ENCODE peak calls at places on chromosomes 16 and 17, in four cellular contexts. One of them, this sample, is unnamed.

GRCh38 chr16:80526418-80527061 is 14.3 kb upstream of the DYNLRB2 start:
- DNase-seq in HEK293T: peak
- DNase-seq in HepG2: peak
- DNase-seq in K562: peak
- DNase-seq in this sample: no peak

GRCh38 chr16:72285324-72285723 is 113.4 kb upstream of the PMFBP1 start:
- DNase-seq in K562: no peak
- DNase-seq in HepG2: no peak
- DNase-seq in HEK293T: no peak
- DNase-seq in this sample: no peak

GRCh38 chr17:2453325-2453724 is 52.5 kb upstream of the MNT start:
- DNase-seq in K562: no peak
- DNase-seq in HEK293T: no peak
- DNase-seq in HepG2: no peak
- DNase-seq in this sample: no peak

GRCh38 chr17:75181608-75182318 is 996 bp downstream of the SUMO2 start:
- DNase-seq in HepG2: no peak
- DNase-seq in K562: peak
- DNase-seq in HEK293T: no peak
- DNase-seq in this sample: no peak

GRCh38 chr17:70855401-70856054 is 686.2 kb downstream of the KCNJ2 start:
- DNase-seq in K562: no peak
- DNase-seq in HEK293T: peak
- DNase-seq in HepG2: no peak
- DNase-seq in this sample: no peak

GRCh38 chr16:80046848-80047247 is 446.3 kb upstream of the MAF start:
- DNase-seq in HepG2: no peak
- DNase-seq in K562: no peak
- DNase-seq in HEK293T: no peak
- DNase-seq in this sample: no peak

GRCh38 chr17:79705674-79706073 is 25.1 kb upstream of the ENPP7 start:
- DNase-seq in HepG2: no peak
- DNase-seq in K562: no peak
- DNase-seq in HEK293T: no peak
- DNase-seq in this sample: no peak

GRCh38 chr16:57801098-57801855 is 1.0 kb downstream of the KIFC3 start:
- DNase-seq in HEK293T: no peak
- DNase-seq in HepG2: no peak
- DNase-seq in K562: no peak
- DNase-seq in this sample: no peak

GRCh38 chr16:1188781-1189189 is 35.9 kb downstream of the CACNA1H start:
- DNase-seq in HepG2: no peak
- DNase-seq in K562: peak
- DNase-seq in HEK293T: peak
- DNase-seq in this sample: no peak

GRCh38 chr17:4412933-4413831 is 20.6 kb upstream of the SPNS3 start:
- DNase-seq in K562: peak
- DNase-seq in HEK293T: peak
- DNase-seq in HepG2: peak
- DNase-seq in this sample: peak

GRCh38 chr17:78359216-78359935 is 501 bp downstream of the SOCS3 start:
- DNase-seq in HEK293T: no peak
- DNase-seq in K562: peak
- DNase-seq in HepG2: no peak
- DNase-seq in this sample: no peak

GRCh38 chr17:1800240-1800639 is 29.5 kb downstream of the SMYD4 start:
- DNase-seq in K562: no peak
- DNase-seq in HEK293T: no peak
- DNase-seq in HepG2: no peak
- DNase-seq in this sample: no peak

GRCh38 chr16:11094075-11094593 is 149.8 kb downstream of the CLEC16A start:
- DNase-seq in HepG2: no peak
- DNase-seq in K562: peak
- DNase-seq in HEK293T: no peak
- DNase-seq in this sample: peak

GRCh38 chr16:12146966-12147365 is 170.4 kb downstream of the SNX29 start:
- DNase-seq in HEK293T: no peak
- DNase-seq in K562: no peak
- DNase-seq in HepG2: no peak
- DNase-seq in this sample: no peak

GRCh38 chr17:14297161-14297851 is 3.6 kb upstream of the HS3ST3B1 start:
- DNase-seq in HEK293T: peak
- DNase-seq in K562: no peak
- DNase-seq in HepG2: peak
- DNase-seq in this sample: no peak

GRCh38 chr16:48559462-48560211 is 50.3 kb downstream of the N4BP1 start:
- DNase-seq in HEK293T: no peak
- DNase-seq in HepG2: no peak
- DNase-seq in K562: no peak
- DNase-seq in this sample: no peak

GRCh38 chr17:1312261-1312870 is 32.9 kb downstream of the TRARG1 start:
- DNase-seq in HEK293T: peak
- DNase-seq in HepG2: peak
- DNase-seq in K562: peak
- DNase-seq in this sample: no peak

GRCh38 chr17:27354051-27354490 is 60.2 kb downstream of the WSB1 start:
- DNase-seq in HEK293T: no peak
- DNase-seq in K562: no peak
- DNase-seq in HepG2: no peak
- DNase-seq in this sample: no peak

GRCh38 chr17:59331929-59332889 is 754 bp downstream of the YPEL2 start:
- DNase-seq in K562: no peak
- DNase-seq in HEK293T: peak
- DNase-seq in HepG2: no peak
- DNase-seq in this sample: no peak

GRCh38 chr16:87203060-87203656 is 114.0 kb downstream of the C16orf95 start:
- DNase-seq in K562: peak
- DNase-seq in HepG2: peak
- DNase-seq in HEK293T: peak
- DNase-seq in this sample: no peak

GRCh38 chr17:78351449-78352006 is 8.3 kb downstream of the SOCS3 start:
- DNase-seq in K562: no peak
- DNase-seq in HEK293T: no peak
- DNase-seq in HepG2: peak
- DNase-seq in this sample: no peak

GRCh38 chr16:11034481-11034931 is 90.1 kb downstream of the CLEC16A start:
- DNase-seq in HepG2: no peak
- DNase-seq in HEK293T: no peak
- DNase-seq in K562: no peak
- DNase-seq in this sample: no peak

GRCh38 chr16:77700846-77701245 is 21.5 kb upstream of the NUDT7 start:
- DNase-seq in K562: no peak
- DNase-seq in HEK293T: no peak
- DNase-seq in HepG2: no peak
- DNase-seq in this sample: no peak

GRCh38 chr17:80807014-80807413 is 184.6 kb upstream of the CHMP6 start:
- DNase-seq in HepG2: no peak
- DNase-seq in K562: no peak
- DNase-seq in HEK293T: no peak
- DNase-seq in this sample: no peak

GRCh38 chr17:76714822-76715461 is 4.2 kb upstream of the MXRA7 start:
- DNase-seq in HepG2: no peak
- DNase-seq in K562: peak
- DNase-seq in HEK293T: no peak
- DNase-seq in this sample: no peak

GRCh38 chr17:9021985-9022552 is 759 bp downstream of the NTN1 start:
- DNase-seq in HepG2: no peak
- DNase-seq in K562: no peak
- DNase-seq in HEK293T: peak
- DNase-seq in this sample: no peak

GRCh38 chr17:55641559-55642160 is 81.0 kb downstream of the TMEM100 start:
- DNase-seq in HepG2: peak
- DNase-seq in K562: peak
- DNase-seq in HEK293T: peak
- DNase-seq in this sample: no peak

GRCh38 chr17:73600103-73600871 is 44.0 kb downstream of the SDK2 start:
- DNase-seq in HEK293T: no peak
- DNase-seq in HepG2: no peak
- DNase-seq in K562: no peak
- DNase-seq in this sample: no peak

GRCh38 chr16:24117680-24118079 is 138.5 kb upstream of the CACNG3 start:
- DNase-seq in HEK293T: no peak
- DNase-seq in K562: no peak
- DNase-seq in HepG2: no peak
- DNase-seq in this sample: no peak

GRCh38 chr17:29383687-29384086 is 6.5 kb upstream of the TAOK1 start:
- DNase-seq in K562: no peak
- DNase-seq in HEK293T: no peak
- DNase-seq in HepG2: no peak
- DNase-seq in this sample: no peak

GRCh38 chr17:79504181-79504605 is 106.7 kb downstream of the RBFOX3 start:
- DNase-seq in K562: no peak
- DNase-seq in HEK293T: no peak
- DNase-seq in HepG2: no peak
- DNase-seq in this sample: no peak

GRCh38 chr16:78099372-78100161 is at the start of gene WWOX:
- DNase-seq in K562: peak
- DNase-seq in HEK293T: peak
- DNase-seq in HepG2: peak
- DNase-seq in this sample: peak

GRCh38 chr16:80924372-80924978 is 82.2 kb downstream of the CMC2 start:
- DNase-seq in K562: peak
- DNase-seq in HepG2: peak
- DNase-seq in HEK293T: peak
- DNase-seq in this sample: no peak

GRCh38 chr16:69145658-69146057 is 13.2 kb downstream of the UTP4 start:
- DNase-seq in HepG2: no peak
- DNase-seq in K562: no peak
- DNase-seq in HEK293T: no peak
- DNase-seq in this sample: no peak

DNA sequence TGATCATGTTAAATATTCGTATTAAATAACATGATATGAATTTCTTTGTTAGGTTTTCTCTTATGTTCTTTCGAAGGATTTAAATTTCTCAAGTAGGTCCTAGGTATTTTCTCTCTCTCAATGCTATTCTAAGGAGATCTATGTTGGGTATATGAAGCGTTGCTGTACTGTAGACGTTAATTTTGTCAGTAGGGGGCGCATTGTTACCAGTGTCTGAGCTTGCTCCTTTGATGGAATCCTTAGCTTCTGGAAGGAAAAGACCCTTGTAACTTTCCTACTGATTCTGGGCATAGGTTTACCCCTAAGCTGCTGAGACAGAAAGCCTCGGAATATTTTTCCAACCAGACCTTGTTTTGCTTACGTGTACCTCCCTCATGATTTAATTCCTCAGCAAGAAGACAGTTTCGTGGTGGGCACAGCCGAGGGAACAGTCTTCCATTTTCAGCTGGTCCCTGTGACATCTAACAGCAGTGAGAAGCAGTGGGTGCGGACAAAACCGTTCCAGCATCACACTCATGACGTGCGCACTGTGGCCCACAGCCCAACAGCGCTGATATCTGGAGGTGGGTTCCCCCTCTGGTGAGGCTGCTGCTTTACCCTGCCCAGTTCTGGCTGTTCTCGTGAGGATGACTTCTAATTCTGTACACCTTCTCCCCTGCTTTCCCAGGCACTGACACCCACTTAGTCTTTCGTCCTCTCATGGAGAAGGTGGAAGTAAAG is 17.9 kb downstream of the UTP4 start:
- DNase-seq in HepG2: peak
- DNase-seq in K562: peak
- DNase-seq in HEK293T: peak
- DNase-seq in this sample: no peak
- TF ChIP-seq FOXK2 in HepG2: no peak
- TF ChIP-seq FOXK2 in K562: no peak
- TF ChIP-seq FOXK2 in HEK293T: no peak
- TF ChIP-seq FOXK2 in this sample: no peak

GRCh38 chr16:2770057-2770780 is 6.9 kb downstream of the ELOB start:
- DNase-seq in HEK293T: no peak
- DNase-seq in HepG2: no peak
- DNase-seq in K562: peak
- DNase-seq in this sample: no peak
- TF ChIP-seq FOXK2 in HEK293T: no peak
- TF ChIP-seq FOXK2 in HepG2: no peak
- TF ChIP-seq FOXK2 in K562: no peak
- TF ChIP-seq FOXK2 in this sample: no peak

DNA sequence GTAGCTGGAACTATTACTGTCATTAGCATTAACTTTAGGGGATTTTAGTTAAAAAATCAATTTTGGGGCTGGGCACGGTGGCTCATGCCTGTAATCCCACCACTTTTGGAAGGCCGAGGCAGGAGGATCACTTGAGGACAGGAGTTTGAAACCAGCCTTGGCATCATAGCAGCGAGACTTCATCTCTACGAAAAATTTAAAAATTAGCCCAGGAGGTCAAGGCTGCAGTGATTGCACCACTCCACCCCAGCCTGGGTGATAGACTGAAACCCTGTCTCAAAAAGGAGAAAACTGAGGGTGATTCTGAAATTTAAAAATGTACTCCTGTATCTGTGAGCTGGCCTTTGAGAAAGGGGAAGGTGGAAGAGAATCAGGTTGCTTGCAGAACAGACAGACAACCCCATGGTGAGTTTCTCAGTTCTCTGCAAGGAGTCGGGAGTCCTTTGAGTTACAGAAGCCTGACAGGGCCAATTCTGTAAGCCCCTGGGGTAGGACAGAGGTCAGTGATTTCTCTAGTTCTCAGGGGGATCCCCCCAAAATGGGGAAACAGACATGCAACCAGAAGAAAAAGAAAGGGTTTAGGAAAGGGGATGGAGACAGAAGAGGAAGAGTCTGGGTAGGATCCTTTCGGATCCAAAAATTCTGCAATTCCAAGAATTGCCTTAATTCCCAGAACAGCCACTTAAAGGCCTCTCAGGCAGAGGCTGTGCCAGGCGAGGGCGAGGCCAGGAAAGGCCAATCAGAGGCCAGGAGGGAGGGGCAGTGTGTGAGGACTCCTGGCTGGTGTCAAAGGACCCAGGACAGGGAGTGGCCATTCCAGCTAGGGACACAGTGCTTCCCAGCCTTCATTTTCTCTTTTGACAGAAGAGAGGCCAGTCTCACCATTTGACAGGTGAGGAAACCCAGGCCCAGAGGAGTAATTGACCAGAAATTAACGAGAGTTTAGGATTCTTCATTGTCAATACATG is 6.7 kb downstream of the NUPR1 start:
- DNase-seq in HEK293T: no peak
- DNase-seq in HepG2: peak
- DNase-seq in K562: peak
- DNase-seq in this sample: no peak
- TF ChIP-seq FOXK2 in HEK293T: no peak
- TF ChIP-seq FOXK2 in HepG2: no peak
- TF ChIP-seq FOXK2 in K562: no peak
- TF ChIP-seq FOXK2 in this sample: no peak

GRCh38 chr17:39952665-39953470 is 9.9 kb upstream of the GSDMA start:
- DNase-seq in HEK293T: peak
- DNase-seq in HepG2: peak
- DNase-seq in K562: peak
- DNase-seq in this sample: peak
- TF ChIP-seq FOXK2 in HEK293T: no peak
- TF ChIP-seq FOXK2 in HepG2: no peak
- TF ChIP-seq FOXK2 in K562: no peak
- TF ChIP-seq FOXK2 in this sample: no peak